ENCODE peak calls at places on chromosomes 11 and 22, in nine cellular contexts. J is HFFc6, U is choroid plexus epithelial cell, N is dorsolateral prefrontal cortex, V is HL-60, O is omental fat pad, X is epithelial cell of esophagus, Z is cardiac muscle cell, P is GM23338. Q is an unnamed sample.
A peak's percentile ranks its signal among the peaks of the same experiment; 100 is the strongest.

GRCh38 chr11:35815556-35816315 is 128.1 kb upstream of the LDLRAD3 start:
- DNase-seq in Z (no peak), P (no peak), V (no peak), X (no peak), N (no peak), O (no peak), U (peak; percentile 24), J (no peak), Q (no peak)

GRCh38 chr11:10515418-10515817 is 25.6 kb downstream of the RNF141 start:
- DNase-seq in V (no peak), U (no peak), Z (no peak), O (no peak), P (no peak), X (no peak), N (no peak), J (no peak), Q (no peak)

GRCh38 chr11:65865550-65866172 is 5.4 kb downstream of the MUS81 start:
- DNase-seq in Z (no peak), U (peak; percentile 5), P (no peak), V (no peak), X (no peak), O (no peak), J (no peak), N (no peak), Q (no peak)

GRCh38 chr11:76653674-76654309 is 16.8 kb downstream of the LRRC32 start:
- DNase-seq in Z (no peak), U (peak; percentile 81), V (no peak), P (no peak), J (no peak), X (no peak), N (no peak), O (no peak), Q (no peak)

GRCh38 chr11:10511046-10511711 is 29.8 kb downstream of the RNF141 start:
- DNase-seq in U (peak; percentile 28), X (no peak), Z (no peak), J (no peak), O (no peak), V (no peak), N (no peak), P (peak; percentile 55), Q (no peak)

GRCh38 chr11:122201126-122201525 is 85.1 kb upstream of the BLID start:
- DNase-seq in N (no peak), J (no peak), V (no peak), U (no peak), P (no peak), X (no peak), Z (no peak), O (no peak), Q (no peak)

GRCh38 chr22:46905415-46905814 is 143.0 kb downstream of the TBC1D22A start:
- DNase-seq in U (no peak), J (no peak), Z (no peak), O (peak; percentile 12), N (no peak), P (no peak), X (no peak), V (no peak), Q (no peak)

GRCh38 chr11:65498977-65499712 is at the start of gene MALAT1:
- DNase-seq in X (peak; percentile 93), J (peak; percentile 95), O (peak; percentile 93), Z (peak; percentile 94), N (peak; percentile 94), U (peak; percentile 99), P (peak; percentile 98), V (peak; percentile 97), Q (peak; percentile 93)

GRCh38 chr22:25360891-25361645 is 141.6 kb downstream of the CRYBB2 start:
- DNase-seq in N (no peak), O (no peak), J (no peak), U (no peak), V (no peak), P (no peak), Z (no peak), X (no peak), Q (no peak)

GRCh38 chr11:88313441-88313840 is 24.1 kb downstream of the CTSC start:
- DNase-seq in J (no peak), V (no peak), N (no peak), O (no peak), U (no peak), Z (no peak), X (peak; percentile 67), P (no peak), Q (no peak)

GRCh38 chr22:40567106-40567505 is 69.4 kb downstream of the MRTFA start:
- DNase-seq in Z (no peak), J (peak; percentile 16), N (no peak), X (peak; percentile 65), O (no peak), U (peak; percentile 57), P (no peak), V (no peak), Q (no peak)

DNA sequence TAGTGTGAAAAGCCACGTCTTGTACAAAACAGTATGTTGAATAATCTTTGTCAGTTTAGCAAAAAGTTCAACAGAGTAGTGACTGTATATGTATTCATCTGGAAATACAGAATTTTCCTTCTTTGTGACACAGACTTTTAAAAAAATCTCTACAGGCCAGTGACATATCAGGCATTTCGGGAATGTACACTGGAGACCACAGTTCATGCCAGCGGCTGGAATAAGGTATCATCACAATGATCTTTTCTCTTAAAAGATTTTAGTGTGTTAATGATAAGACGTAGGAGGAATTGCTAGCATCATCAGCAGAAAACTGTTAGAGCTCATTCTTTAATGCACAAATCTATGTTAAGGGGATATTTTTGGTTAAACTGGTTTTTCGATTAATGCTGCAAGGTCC is 57.4 kb downstream of the BCL2L13 start:
- DNase-seq in N (no peak), J (no peak), P (no peak), U (peak; percentile 8), Z (no peak), O (no peak), X (no peak), V (no peak), Q (no peak)
- TF ChIP-seq CTCF in N (no peak), J (no peak), P (no peak), U (no peak), Z (no peak), O (no peak), X (no peak), V (no peak), Q (no peak)

GRCh38 chr11:15216678-15217077 is 102.0 kb downstream of the INSC start:
- DNase-seq in Z (no peak), N (no peak), X (peak; percentile 17), U (peak; percentile 15), V (no peak), O (no peak), P (peak; percentile 52), J (no peak), Q (peak; percentile 10)
- TF ChIP-seq CTCF in Z (peak; percentile 36), N (no peak), X (peak; percentile 61), U (peak; percentile 69), V (peak; percentile 45), O (no peak), P (peak; percentile 72), J (peak; percentile 78), Q (peak; percentile 31)

GRCh38 chr11:69912161-69912910 is 93.1 kb upstream of the FGF3 start:
- DNase-seq in U (no peak), J (no peak), N (no peak), Z (no peak), P (no peak), O (no peak), V (no peak), X (no peak), Q (no peak)

GRCh38 chr11:69911310-69912160 is 92.3 kb upstream of the FGF3 start:
- DNase-seq in P (no peak), N (no peak), U (no peak), O (no peak), V (no peak), X (no peak), J (no peak), Z (no peak), Q (no peak)

GRCh38 chr11:69913591-69914285 is 94.5 kb upstream of the FGF3 start:
- DNase-seq in N (no peak), O (no peak), V (no peak), X (no peak), J (no peak), P (no peak), U (no peak), Z (no peak), Q (no peak)

GRCh38 chr11:69914286-69915150 is 95.3 kb upstream of the FGF3 start:
- DNase-seq in J (no peak), V (no peak), Z (no peak), N (no peak), U (no peak), X (peak; percentile 29), O (no peak), P (no peak), Q (peak; percentile 60)

GRCh38 chr11:69912911-69913451 is 93.8 kb upstream of the FGF3 start:
- DNase-seq in X (peak; percentile 50), P (peak; percentile 51), Z (no peak), J (peak; percentile 19), U (peak; percentile 43), O (no peak), V (no peak), N (no peak), Q (peak; percentile 67)
- TF ChIP-seq CTCF in X (peak; percentile 61), P (peak; percentile 58), Z (peak; percentile 25), J (peak; percentile 75), U (peak; percentile 57), O (no peak), V (peak; percentile 51), N (peak; percentile 35), Q (peak; percentile 53)

DNA sequence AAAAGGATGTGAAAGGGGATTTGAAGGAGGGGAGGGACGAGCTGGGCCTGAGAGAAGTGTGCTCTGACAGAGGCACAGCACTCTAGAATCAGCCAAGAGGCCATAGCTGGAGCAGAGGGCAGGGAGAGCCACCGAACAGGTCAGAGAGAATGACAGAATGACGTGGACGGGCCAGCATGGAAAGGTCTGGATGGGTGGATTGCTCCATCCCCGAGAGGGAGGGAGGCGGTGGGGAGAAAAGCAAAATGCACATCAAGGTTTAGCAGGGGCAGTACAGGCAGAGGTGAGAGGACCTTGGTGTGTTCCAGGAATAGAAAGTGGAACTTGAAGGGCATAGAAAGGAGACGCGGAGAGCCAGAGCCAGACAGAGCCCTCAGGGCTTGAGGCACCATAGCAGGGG is 6.9 kb downstream of the PMM1 start:
- DNase-seq in V (no peak), U (no peak), N (no peak), J (no peak), Z (peak; percentile 29), P (no peak), X (no peak), O (no peak), Q (no peak)
- TF ChIP-seq CTCF in V (no peak), U (no peak), N (no peak), J (no peak), Z (no peak), P (no peak), X (no peak), O (no peak), Q (no peak)

GRCh38 chr22:39298194-39298987 is 21.0 kb downstream of the RPL3 start:
- DNase-seq in P (no peak), X (no peak), N (no peak), J (no peak), V (no peak), O (no peak), Z (no peak), U (no peak), Q (no peak)
- TF ChIP-seq CTCF in P (peak; percentile 6), X (no peak), N (no peak), J (no peak), V (no peak), O (no peak), Z (no peak), U (no peak), Q (no peak)

DNA sequence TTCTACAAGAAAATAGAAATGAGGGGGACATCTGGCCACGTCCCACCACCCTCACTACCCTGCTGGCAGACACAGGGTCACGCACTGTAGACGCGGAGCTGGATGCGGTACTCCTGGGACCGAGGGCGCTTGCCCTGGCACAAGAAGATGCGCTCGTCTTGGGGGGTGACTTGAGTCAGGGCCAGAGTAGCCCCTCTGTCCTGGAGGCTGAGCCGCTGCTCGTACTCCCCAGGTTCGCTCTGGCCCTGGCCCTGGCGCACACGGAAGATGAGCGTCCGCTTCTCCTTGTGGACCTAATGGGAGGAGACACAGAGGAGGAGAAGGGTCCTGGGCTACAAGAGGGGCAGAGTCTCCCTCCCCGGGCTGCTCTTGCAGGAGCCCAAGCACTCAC is 2.2 kb downstream of the MCAM start:
- DNase-seq in V (no peak), Z (no peak), N (no peak), X (no peak), J (no peak), O (no peak), P (no peak), U (no peak), Q (no peak)
- TF ChIP-seq CTCF in V (no peak), Z (no peak), N (no peak), X (no peak), J (no peak), O (no peak), P (no peak), U (no peak), Q (no peak)

Q was measured in Calu3.